ENCODE peak calls at places on chromosomes 13 and 19, in eight cellular contexts. T is naive thymus-derived CD8-positive, alpha-beta T cell; O is A549; A is COR-L47; B is neuronal stem cell; J is AG09309; K is T-helper 22 cell; M is progenitor cell of endocrine pancreas. C is an unnamed sample.
A peak's percentile ranks its signal among the peaks of the same experiment; 100 is the strongest.

GRCh38 chr19:1851581-1852293 is 3.5 kb upstream of the REXO1 start:
- DNase-seq in T (peak; percentile 85), O (no peak), A (peak; percentile 91), B (no peak), J (no peak), K (no peak), M (no peak), C (no peak)

GRCh38 chr13:30567072-30567471 is 50.6 kb upstream of the USPL1 start:
- DNase-seq in T (no peak), O (no peak), A (no peak), B (no peak), J (no peak), K (no peak), M (no peak), C (no peak)

GRCh38 chr19:4970558-4971423 is 1.9 kb downstream of the KDM4B start:
- DNase-seq in T (peak; percentile 22), O (no peak), A (no peak), B (peak; percentile 21), J (no peak), K (no peak), M (no peak), C (no peak)

GRCh38 chr19:1507763-1508506 is 4.9 kb downstream of the ADAMTSL5 start:
- DNase-seq in T (peak; percentile 95), O (peak; percentile 96), A (peak; percentile 73), B (peak; percentile 97), J (peak; percentile 81), K (peak; percentile 83), M (peak; percentile 82), C (peak; percentile 77)

GRCh38 chr19:39413269-39413902 is 917 bp downstream of the PLEKHG2 start:
- DNase-seq in T (peak; percentile 29), O (peak; percentile 67), A (peak; percentile 58), B (no peak), J (no peak), K (no peak), M (peak; percentile 62), C (no peak)

GRCh38 chr13:110331362-110331761 is 24.3 kb downstream of the COL4A2 start:
- DNase-seq in T (no peak), O (no peak), A (no peak), B (no peak), J (no peak), K (no peak), M (no peak), C (no peak)

GRCh38 chr19:35754365-35755139 is 2.3 kb downstream of the HSPB6 start:
- DNase-seq in T (no peak), O (no peak), A (no peak), B (no peak), J (no peak), K (no peak), M (no peak), C (no peak)

GRCh38 chr13:20684535-20684934 is 19.0 kb upstream of the IL17D start:
- DNase-seq in T (no peak), O (no peak), A (no peak), B (no peak), J (no peak), K (no peak), M (no peak), C (no peak)

GRCh38 chr19:18843960-18844359 is 12.2 kb downstream of the UPF1 start:
- DNase-seq in T (no peak), O (no peak), A (no peak), B (no peak), J (no peak), K (no peak), M (no peak), C (no peak)

GRCh38 chr13:59356607-59357006 is 807.1 kb downstream of the DIAPH3 start:
- DNase-seq in T (no peak), O (no peak), A (no peak), B (no peak), J (no peak), K (no peak), M (no peak), C (no peak)

GRCh38 chr13:32200741-32201140 is 114.4 kb downstream of the ZAR1L start:
- DNase-seq in T (no peak), O (no peak), A (no peak), B (no peak), J (no peak), K (no peak), M (no peak), C (no peak)

GRCh38 chr13:55577082-55577846 is 1563.5 kb upstream of the PRR20A start:
- DNase-seq in T (no peak), O (no peak), A (no peak), B (no peak), J (no peak), K (no peak), M (no peak), C (no peak)

GRCh38 chr13:94412870-94413269 is 66.6 kb downstream of the DCT start:
- DNase-seq in T (no peak), O (no peak), A (no peak), B (no peak), J (no peak), K (no peak), M (no peak), C (no peak)

GRCh38 chr19:13463296-13463695 is 43.0 kb downstream of the CACNA1A start:
- DNase-seq in T (no peak), O (no peak), A (no peak), B (peak; percentile 62), J (no peak), K (no peak), M (peak; percentile 55), C (no peak)